ENCODE peak calls at places on chromosomes 12 and 14, in nine cellular contexts. One of them, this sample, is unnamed.

GRCh38 chr12:21248679-21249078 is 86.0 kb downstream of the SLCO1A2 start:
- DNase-seq in suprapubic skin: no peak
- DNase-seq in iPS DF 6.9: no peak
- DNase-seq in heart left ventricle: no peak
- DNase-seq in neural progenitor cell: no peak
- DNase-seq in fibroblast of lung: peak; percentile 4
- DNase-seq in IMR-90: no peak
- DNase-seq in left ventricle myocardium inferior: no peak
- DNase-seq in H1: no peak
- DNase-seq in this sample: no peak

GRCh38 chr12:5561843-5562242 is 129.9 kb downstream of the NTF3 start:
- DNase-seq in neural progenitor cell: no peak
- DNase-seq in heart left ventricle: no peak
- DNase-seq in fibroblast of lung: no peak
- DNase-seq in H1: peak; percentile 29
- DNase-seq in IMR-90: no peak
- DNase-seq in suprapubic skin: no peak
- DNase-seq in left ventricle myocardium inferior: no peak
- DNase-seq in iPS DF 6.9: no peak
- DNase-seq in this sample: no peak

GRCh38 chr12:22893878-22894277 is 268.9 kb downstream of the ETNK1 start:
- DNase-seq in iPS DF 6.9: no peak
- DNase-seq in suprapubic skin: no peak
- DNase-seq in neural progenitor cell: no peak
- DNase-seq in fibroblast of lung: no peak
- DNase-seq in left ventricle myocardium inferior: no peak
- DNase-seq in IMR-90: no peak
- DNase-seq in H1: no peak
- DNase-seq in heart left ventricle: no peak
- DNase-seq in this sample: no peak

GRCh38 chr14:70077005-70077404 is 111.7 kb downstream of the SLC8A3 start:
- DNase-seq in H1: no peak
- DNase-seq in iPS DF 6.9: no peak
- DNase-seq in heart left ventricle: no peak
- DNase-seq in fibroblast of lung: no peak
- DNase-seq in neural progenitor cell: no peak
- DNase-seq in left ventricle myocardium inferior: no peak
- DNase-seq in IMR-90: no peak
- DNase-seq in suprapubic skin: no peak
- DNase-seq in this sample: no peak

GRCh38 chr14:39368261-39368959 is 63.8 kb downstream of the FBXO33 start:
- DNase-seq in left ventricle myocardium inferior: no peak
- DNase-seq in heart left ventricle: peak; percentile 33
- DNase-seq in fibroblast of lung: peak; percentile 68
- DNase-seq in IMR-90: peak; percentile 78
- DNase-seq in iPS DF 6.9: peak; percentile 70
- DNase-seq in suprapubic skin: no peak
- DNase-seq in neural progenitor cell: peak; percentile 89
- DNase-seq in H1: peak; percentile 63
- DNase-seq in this sample: no peak

GRCh38 chr12:88458327-88458726 is 121.9 kb downstream of the KITLG start:
- DNase-seq in left ventricle myocardium inferior: no peak
- DNase-seq in IMR-90: no peak
- DNase-seq in heart left ventricle: no peak
- DNase-seq in H1: no peak
- DNase-seq in fibroblast of lung: no peak
- DNase-seq in iPS DF 6.9: no peak
- DNase-seq in neural progenitor cell: no peak
- DNase-seq in suprapubic skin: no peak
- DNase-seq in this sample: no peak

GRCh38 chr12:50222275-50222783 is 55.2 kb upstream of the CERS5 start:
- DNase-seq in fibroblast of lung: peak; percentile 91
- DNase-seq in iPS DF 6.9: peak; percentile 47
- DNase-seq in H1: no peak
- DNase-seq in neural progenitor cell: peak; percentile 59
- DNase-seq in left ventricle myocardium inferior: peak; percentile 34
- DNase-seq in IMR-90: peak; percentile 95
- DNase-seq in suprapubic skin: peak; percentile 82
- DNase-seq in heart left ventricle: peak; percentile 56
- DNase-seq in this sample: no peak

GRCh38 chr12:124359671-124360581 is 65.0 kb downstream of the RFLNA start:
- DNase-seq in left ventricle myocardium inferior: peak; percentile 95
- DNase-seq in suprapubic skin: peak; percentile 94
- DNase-seq in heart left ventricle: peak; percentile 88
- DNase-seq in H1: no peak
- DNase-seq in neural progenitor cell: no peak
- DNase-seq in IMR-90: no peak
- DNase-seq in fibroblast of lung: no peak
- DNase-seq in iPS DF 6.9: no peak
- DNase-seq in this sample: peak; percentile 97

GRCh38 chr14:66645716-66646115 is 137.8 kb downstream of the GPHN start:
- DNase-seq in IMR-90: peak; percentile 8
- DNase-seq in H1: no peak
- DNase-seq in heart left ventricle: no peak
- DNase-seq in fibroblast of lung: peak; percentile 46
- DNase-seq in suprapubic skin: no peak
- DNase-seq in iPS DF 6.9: no peak
- DNase-seq in neural progenitor cell: no peak
- DNase-seq in left ventricle myocardium inferior: no peak
- DNase-seq in this sample: no peak

GRCh38 chr12:26030371-26030770 is 71.9 kb downstream of the RASSF8 start:
- DNase-seq in IMR-90: no peak
- DNase-seq in iPS DF 6.9: no peak
- DNase-seq in left ventricle myocardium inferior: no peak
- DNase-seq in fibroblast of lung: no peak
- DNase-seq in heart left ventricle: no peak
- DNase-seq in suprapubic skin: no peak
- DNase-seq in H1: no peak
- DNase-seq in neural progenitor cell: no peak
- DNase-seq in this sample: no peak

GRCh38 chr12:26032290-26032689 is 73.8 kb downstream of the RASSF8 start:
- DNase-seq in left ventricle myocardium inferior: no peak
- DNase-seq in IMR-90: no peak
- DNase-seq in H1: no peak
- DNase-seq in neural progenitor cell: no peak
- DNase-seq in suprapubic skin: no peak
- DNase-seq in fibroblast of lung: no peak
- DNase-seq in iPS DF 6.9: no peak
- DNase-seq in heart left ventricle: no peak
- DNase-seq in this sample: no peak

GRCh38 chr12:26031318-26031717 is 72.8 kb downstream of the RASSF8 start:
- DNase-seq in H1: no peak
- DNase-seq in fibroblast of lung: no peak
- DNase-seq in suprapubic skin: no peak
- DNase-seq in iPS DF 6.9: no peak
- DNase-seq in heart left ventricle: no peak
- DNase-seq in IMR-90: no peak
- DNase-seq in left ventricle myocardium inferior: no peak
- DNase-seq in neural progenitor cell: no peak
- DNase-seq in this sample: no peak

GRCh38 chr12:26032719-26033241 is 74.3 kb downstream of the RASSF8 start:
- DNase-seq in IMR-90: no peak
- DNase-seq in neural progenitor cell: no peak
- DNase-seq in fibroblast of lung: peak; percentile 57
- DNase-seq in suprapubic skin: no peak
- DNase-seq in H1: no peak
- DNase-seq in heart left ventricle: no peak
- DNase-seq in iPS DF 6.9: no peak
- DNase-seq in left ventricle myocardium inferior: no peak
- DNase-seq in this sample: no peak

DNA sequence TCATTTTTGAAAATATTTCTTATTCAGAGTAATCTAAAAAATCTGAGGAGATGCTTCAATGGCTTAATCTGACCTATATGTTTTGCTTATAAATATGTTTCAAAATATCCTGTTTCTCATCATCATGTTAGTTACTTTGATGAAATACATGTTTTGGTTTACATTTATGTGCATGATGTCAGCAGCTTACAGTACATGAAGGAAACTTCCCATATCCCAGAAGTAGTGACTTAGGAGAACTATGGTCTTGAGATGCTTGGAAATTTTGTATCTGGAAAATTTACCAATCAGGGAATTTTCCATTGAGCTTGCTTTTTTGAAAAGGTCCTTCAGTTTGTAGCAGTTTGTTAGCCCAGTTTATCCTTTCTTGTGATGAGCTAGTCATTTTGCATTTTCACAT is 73.3 kb downstream of the RASSF8 start:
- DNase-seq in suprapubic skin: no peak
- DNase-seq in left ventricle myocardium inferior: no peak
- DNase-seq in iPS DF 6.9: no peak
- DNase-seq in neural progenitor cell: no peak
- DNase-seq in H1: no peak
- DNase-seq in heart left ventricle: no peak
- DNase-seq in fibroblast of lung: no peak
- DNase-seq in IMR-90: peak; percentile 31
- DNase-seq in this sample: no peak
- H3K27ac ChIP-seq in suprapubic skin: no peak overlapping the region
- H3K27ac ChIP-seq in left ventricle myocardium inferior: no peak overlapping the region
- H3K27ac ChIP-seq in iPS DF 6.9: no peak overlapping the region
- H3K27ac ChIP-seq in neural progenitor cell: no peak overlapping the region
- H3K27ac ChIP-seq in H1: no peak overlapping the region
- H3K27ac ChIP-seq in heart left ventricle: no peak overlapping the region
- H3K27ac ChIP-seq in fibroblast of lung: no peak overlapping the region
- H3K27ac ChIP-seq in IMR-90: no peak overlapping the region
- H3K27ac ChIP-seq in this sample: peak overlapping the region; percentile 43

GRCh38 chr12:9335867-9336266 is 127.7 kb upstream of the PZP start:
- DNase-seq in iPS DF 6.9: no peak
- DNase-seq in suprapubic skin: no peak
- DNase-seq in heart left ventricle: no peak
- DNase-seq in neural progenitor cell: no peak
- DNase-seq in fibroblast of lung: no peak
- DNase-seq in H1: no peak
- DNase-seq in IMR-90: no peak
- DNase-seq in left ventricle myocardium inferior: no peak
- DNase-seq in this sample: no peak
- H3K4me1 ChIP-seq in iPS DF 6.9: peaks cover 2% of the 10 kb centered on the region
- H3K4me1 ChIP-seq in suprapubic skin: peaks cover 13% of the 10 kb centered on the region
- H3K4me1 ChIP-seq in heart left ventricle: no peaks in the 10 kb centered on the region
- H3K4me1 ChIP-seq in neural progenitor cell: no peaks in the 10 kb centered on the region
- H3K4me1 ChIP-seq in fibroblast of lung: no peaks in the 10 kb centered on the region
- H3K4me1 ChIP-seq in H1: no peaks in the 10 kb centered on the region
- H3K4me1 ChIP-seq in IMR-90: peaks cover 6% of the 10 kb centered on the region
- H3K4me1 ChIP-seq in left ventricle myocardium inferior: no peaks in the 10 kb centered on the region
- H3K4me1 ChIP-seq in this sample: no peaks in the 10 kb centered on the region

DNA sequence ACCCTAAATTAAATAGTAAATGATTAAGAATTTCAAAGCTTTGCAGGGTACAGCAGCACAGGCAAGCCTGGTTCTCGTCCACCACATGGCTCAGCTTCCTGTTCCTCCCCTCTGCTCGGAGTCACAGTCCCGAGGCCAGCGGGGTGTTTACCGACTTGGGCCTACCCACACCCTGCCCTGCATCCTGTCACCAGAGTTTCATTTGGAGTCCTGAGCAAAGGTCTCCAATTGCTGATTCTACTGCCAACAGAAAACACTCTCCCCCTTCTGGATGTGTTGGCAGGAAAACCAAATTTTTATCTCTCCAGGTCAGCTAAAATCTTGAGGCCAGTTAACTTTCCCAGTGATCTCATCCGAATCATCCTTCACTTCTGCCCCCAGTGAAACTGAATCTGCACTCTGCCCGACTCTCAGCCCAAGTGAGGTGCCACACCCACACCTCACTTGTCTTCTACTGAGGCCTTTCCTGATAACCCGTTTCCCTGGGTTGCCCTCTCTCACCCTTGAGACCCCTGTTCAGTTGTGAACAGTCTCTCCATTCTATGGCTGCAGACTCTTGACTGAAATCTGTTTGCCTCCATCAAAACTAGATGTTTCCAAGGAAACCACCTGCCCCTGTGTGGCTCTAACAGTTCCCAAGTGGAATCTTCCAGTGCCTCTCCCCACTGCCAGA is 71.2 kb downstream of the VCPKMT start:
- DNase-seq in fibroblast of lung: peak; percentile 84
- DNase-seq in suprapubic skin: no peak
- DNase-seq in H1: no peak
- DNase-seq in neural progenitor cell: no peak
- DNase-seq in heart left ventricle: peak; percentile 79
- DNase-seq in left ventricle myocardium inferior: peak; percentile 74
- DNase-seq in IMR-90: peak; percentile 88
- DNase-seq in iPS DF 6.9: no peak
- DNase-seq in this sample: peak; percentile 76
- H3K27ac ChIP-seq in fibroblast of lung: peak overlapping the region; percentile 58
- H3K27ac ChIP-seq in suprapubic skin: peak overlapping the region; percentile 84
- H3K27ac ChIP-seq in H1: no peak overlapping the region
- H3K27ac ChIP-seq in neural progenitor cell: no peak overlapping the region
- H3K27ac ChIP-seq in heart left ventricle: peak overlapping the region; percentile 73
- H3K27ac ChIP-seq in left ventricle myocardium inferior: peak overlapping the region; percentile 84
- H3K27ac ChIP-seq in IMR-90: peak overlapping the region; percentile 50
- H3K27ac ChIP-seq in iPS DF 6.9: no peak overlapping the region
- H3K27ac ChIP-seq in this sample: peak overlapping the region; percentile 85

GRCh38 chr12:46556105-46556559 is 183.6 kb upstream of the SLC38A2 start:
- DNase-seq in H1: no peak
- DNase-seq in suprapubic skin: no peak
- DNase-seq in IMR-90: peak; percentile 99
- DNase-seq in iPS DF 6.9: no peak
- DNase-seq in fibroblast of lung: peak; percentile 98
- DNase-seq in left ventricle myocardium inferior: no peak
- DNase-seq in neural progenitor cell: no peak
- DNase-seq in heart left ventricle: no peak
- DNase-seq in this sample: no peak
- H3K4me1 ChIP-seq in H1: no peaks in the 10 kb centered on the region
- H3K4me1 ChIP-seq in suprapubic skin: peaks cover 81% of the 10 kb centered on the region
- H3K4me1 ChIP-seq in IMR-90: peaks cover 15% of the 10 kb centered on the region
- H3K4me1 ChIP-seq in iPS DF 6.9: no peaks in the 10 kb centered on the region
- H3K4me1 ChIP-seq in fibroblast of lung: peaks cover 18% of the 10 kb centered on the region
- H3K4me1 ChIP-seq in left ventricle myocardium inferior: peaks cover 38% of the 10 kb centered on the region
- H3K4me1 ChIP-seq in neural progenitor cell: no peaks in the 10 kb centered on the region
- H3K4me1 ChIP-seq in heart left ventricle: peaks cover 6% of the 10 kb centered on the region
- H3K4me1 ChIP-seq in this sample: no peaks in the 10 kb centered on the region

GRCh38 chr14:92310776-92311375 is 12.1 kb upstream of the SLC24A4 start:
- DNase-seq in fibroblast of lung: no peak
- DNase-seq in suprapubic skin: no peak
- DNase-seq in heart left ventricle: no peak
- DNase-seq in left ventricle myocardium inferior: no peak
- DNase-seq in neural progenitor cell: no peak
- DNase-seq in iPS DF 6.9: no peak
- DNase-seq in H1: no peak
- DNase-seq in IMR-90: peak; percentile 10
- DNase-seq in this sample: no peak
- H3K27ac ChIP-seq in fibroblast of lung: no peak overlapping the region
- H3K27ac ChIP-seq in suprapubic skin: no peak overlapping the region
- H3K27ac ChIP-seq in heart left ventricle: no peak overlapping the region
- H3K27ac ChIP-seq in left ventricle myocardium inferior: no peak overlapping the region
- H3K27ac ChIP-seq in neural progenitor cell: no peak overlapping the region
- H3K27ac ChIP-seq in iPS DF 6.9: no peak overlapping the region
- H3K27ac ChIP-seq in H1: no peak overlapping the region
- H3K27ac ChIP-seq in IMR-90: no peak overlapping the region
- H3K27ac ChIP-seq in this sample: no peak overlapping the region

This sample was measured in ascending aorta.